ENCODE peak calls at places on chromosomes 13 and 19, in eight cellular contexts. R is cardiac fibroblast, K is smooth muscle cell of the brain vasculature, X is SHP77 treated with DMSO at 0.1 percent for 48 hours, O is cardiac muscle cell, Z is stomach, J is non-pigmented ciliary epithelial cell, E is NCI-H226. V is an unnamed sample.

GRCh38 chr19:49983645-49984229 is 22.8 kb upstream of the SIGLEC11 start:
- DNase-seq in R (peak; percentile 48), K (no peak), X (peak; percentile 30), O (peak; percentile 73), Z (peak; percentile 67), J (no peak), E (peak; percentile 15), V (peak; percentile 28)

GRCh38 chr19:42276821-42277220 is 7.8 kb downstream of the CIC start:
- DNase-seq in R (no peak), K (no peak), X (no peak), O (no peak), Z (no peak), J (no peak), E (no peak), V (no peak)

GRCh38 chr13:105937451-105937850 is 598.0 kb downstream of the EFNB2 start:
- DNase-seq in R (no peak), K (no peak), X (no peak), O (no peak), Z (no peak), J (no peak), E (no peak), V (no peak)

GRCh38 chr13:87878706-87879105 is 207.5 kb downstream of the SLITRK5 start:
- DNase-seq in R (no peak), K (no peak), X (no peak), O (no peak), Z (no peak), J (no peak), E (peak; percentile 66), V (no peak)

GRCh38 chr19:19657397-19657783 is 6.1 kb downstream of the ATP13A1 start:
- DNase-seq in R (no peak), K (no peak), X (no peak), O (no peak), Z (no peak), J (no peak), E (no peak), V (no peak)

GRCh38 chr13:94656766-94657165 is 55.1 kb downstream of the GPR180 start:
- DNase-seq in R (peak; percentile 92), K (peak; percentile 57), X (no peak), O (no peak), Z (no peak), J (peak; percentile 91), E (peak; percentile 85), V (peak; percentile 55)

GRCh38 chr13:112836940-112837339 is 132.1 kb upstream of the MCF2L start:
- DNase-seq in R (no peak), K (no peak), X (no peak), O (no peak), Z (no peak), J (no peak), E (no peak), V (no peak)

GRCh38 chr19:48970923-48971395 is 5.8 kb downstream of the FTL start:
- DNase-seq in R (peak; percentile 85), K (no peak), X (peak; percentile 45), O (peak; percentile 94), Z (peak; percentile 85), J (no peak), E (peak; percentile 39), V (peak; percentile 62)

GRCh38 chr19:33740811-33741396 is 55.8 kb upstream of the KCTD15 start:
- DNase-seq in R (peak; percentile 33), K (no peak), X (no peak), O (peak; percentile 88), Z (no peak), J (no peak), E (no peak), V (peak; percentile 32)

GRCh38 chr13:32403108-32403507 is 24.8 kb downstream of the N4BP2L1 start:
- DNase-seq in R (no peak), K (no peak), X (no peak), O (no peak), Z (no peak), J (no peak), E (no peak), V (no peak)

GRCh38 chr19:13363235-13363634 is 143.0 kb downstream of the CACNA1A start:
- DNase-seq in R (no peak), K (no peak), X (no peak), O (no peak), Z (no peak), J (no peak), E (no peak), V (no peak)

GRCh38 chr19:13995017-13995728 is 10.9 kb downstream of the RFX1 start:
- DNase-seq in R (peak; percentile 33), K (no peak), X (no peak), O (no peak), Z (no peak), J (no peak), E (no peak), V (no peak)

GRCh38 chr13:90839061-90839460 is 508.4 kb upstream of the MIR17HG start:
- DNase-seq in R (no peak), K (no peak), X (no peak), O (no peak), Z (no peak), J (no peak), E (peak; percentile 16), V (no peak)

GRCh38 chr19:6423499-6424189 is 967 bp downstream of the KHSRP start:
- DNase-seq in R (peak; percentile 60), K (peak; percentile 24), X (no peak), O (peak; percentile 72), Z (no peak), J (peak; percentile 10), E (peak; percentile 32), V (peak; percentile 33)

GRCh38 chr19:1355974-1356865 is 27.5 kb upstream of the NDUFS7 start:
- DNase-seq in R (no peak), K (no peak), X (no peak), O (no peak), Z (no peak), J (no peak), E (no peak), V (no peak)

GRCh38 chr19:21474671-21475181 is 30.7 kb upstream of the ZNF429 start:
- DNase-seq in R (peak; percentile 71), K (peak; percentile 32), X (no peak), O (peak; percentile 92), Z (peak; percentile 75), J (peak; percentile 30), E (no peak), V (peak; percentile 32)

GRCh38 chr13:28820099-28821051 is at the start of gene MTUS2:
- DNase-seq in R (no peak), K (no peak), X (no peak), O (peak; percentile 44), Z (no peak), J (no peak), E (no peak), V (no peak)

GRCh38 chr13:32947886-32948285 is 68.3 kb upstream of the KL start:
- DNase-seq in R (no peak), K (no peak), X (no peak), O (no peak), Z (no peak), J (no peak), E (no peak), V (no peak)

GRCh38 chr13:30156826-30157615 is 150.3 kb downstream of the KATNAL1 start:
- DNase-seq in R (no peak), K (no peak), X (no peak), O (no peak), Z (no peak), J (no peak), E (no peak), V (no peak)

GRCh38 chr19:43768273-43769050 is 12.3 kb downstream of the KCNN4 start:
- DNase-seq in R (no peak), K (no peak), X (no peak), O (no peak), Z (peak; percentile 48), J (no peak), E (no peak), V (no peak)

GRCh38 chr13:33087091-33087490 is 70.9 kb downstream of the KL start:
- DNase-seq in R (peak; percentile 57), K (no peak), X (no peak), O (no peak), Z (no peak), J (no peak), E (no peak), V (peak; percentile 40)

GRCh38 chr13:105465251-105465650 is 1070.2 kb downstream of the EFNB2 start:
- DNase-seq in R (no peak), K (no peak), X (no peak), O (no peak), Z (no peak), J (no peak), E (peak; percentile 24), V (no peak)

GRCh38 chr19:19139876-19140229 is 1.6 kb upstream of the TMEM161A start:
- DNase-seq in R (no peak), K (no peak), X (no peak), O (no peak), Z (no peak), J (no peak), E (no peak), V (no peak)

GRCh38 chr13:51923983-51924539 is 62.3 kb downstream of the CCDC70 start:
- DNase-seq in R (no peak), K (no peak), X (no peak), O (no peak), Z (peak; percentile 25), J (no peak), E (no peak), V (no peak)

GRCh38 chr13:74641586-74641985 is 507.4 kb upstream of the KLF12 start:
- DNase-seq in R (peak; percentile 70), K (no peak), X (no peak), O (no peak), Z (no peak), J (no peak), E (peak; percentile 56), V (peak; percentile 17)

GRCh38 chr13:49890376-49890775 is 45.8 kb downstream of the SPRYD7 start:
- DNase-seq in R (no peak), K (no peak), X (no peak), O (no peak), Z (no peak), J (no peak), E (no peak), V (no peak)

GRCh38 chr19:34519602-34520001 is 38.0 kb downstream of the WTIP start:
- DNase-seq in R (no peak), K (no peak), X (no peak), O (no peak), Z (no peak), J (no peak), E (no peak), V (no peak)

GRCh38 chr19:49422407-49423277 is 599 bp downstream of the PTH2 start:
- DNase-seq in R (peak; percentile 50), K (no peak), X (no peak), O (peak; percentile 85), Z (no peak), J (no peak), E (no peak), V (no peak)

GRCh38 chr13:48155850-48156249 is 60.9 kb upstream of the MED4 start:
- DNase-seq in R (peak; percentile 82), K (no peak), X (no peak), O (no peak), Z (no peak), J (peak; percentile 17), E (peak; percentile 60), V (peak; percentile 40)

GRCh38 chr19:13143135-13143534 is 7.0 kb downstream of the STX10 start:
- DNase-seq in R (peak; percentile 88), K (no peak), X (no peak), O (no peak), Z (no peak), J (no peak), E (peak; percentile 66), V (peak; percentile 88)

GRCh38 chr13:31538067-31539042 is 201.0 kb upstream of the RXFP2 start:
- DNase-seq in R (peak; percentile 71), K (peak; percentile 28), X (no peak), O (peak; percentile 37), Z (peak; percentile 29), J (no peak), E (peak; percentile 6), V (peak; percentile 82)

GRCh38 chr13:65660696-65661095 is 1569.4 kb downstream of the PCDH9 start:
- DNase-seq in R (no peak), K (no peak), X (no peak), O (no peak), Z (no peak), J (no peak), E (no peak), V (no peak)

GRCh38 chr13:40974460-40975407 is 44.4 kb downstream of the ELF1 start:
- DNase-seq in R (peak; percentile 61), K (no peak), X (no peak), O (peak; percentile 65), Z (no peak), J (no peak), E (peak; percentile 71), V (peak; percentile 50)

GRCh38 chr19:610071-610800 is 20.6 kb downstream of the HCN2 start:
- DNase-seq in R (no peak), K (no peak), X (peak; percentile 69), O (no peak), Z (peak; percentile 41), J (no peak), E (no peak), V (no peak)